ENCODE peak calls at places on chromosomes 12 and 14, in nine cellular contexts. K is stomach; F is upper lobe of right lung; B is aorta; U is tibial artery; N is uterus; G is left lung; Q is CD8-positive, alpha-beta memory T cell; M is CD8-positive, alpha-beta T cell. J is an unnamed sample. For H3K36me3, the result is how much of the 10 kb centered on the place peaks cover.

GRCh38 chr14:95215094-95215493 is 57.8 kb upstream of the DICER1 start:
- DNase-seq in U (no peak), G (no peak), Q (no peak), B (no peak), K (no peak), M (no peak), F (no peak), N (no peak), J (no peak)

GRCh38 chr12:116547955-116548471 is 11.2 kb upstream of the MAP1LC3B2 start:
- DNase-seq in G (no peak), K (no peak), M (no peak), U (no peak), B (no peak), Q (no peak), N (no peak), F (no peak), J (peak)

GRCh38 chr14:54105406-54105805 is 148.8 kb upstream of the BMP4 start:
- DNase-seq in M (no peak), U (no peak), N (no peak), F (no peak), G (no peak), K (no peak), B (no peak), Q (no peak), J (no peak)

GRCh38 chr14:58243790-58244555 is 670 bp upstream of the PSMA3 start:
- DNase-seq in N (no peak), B (no peak), K (no peak), U (no peak), Q (no peak), F (no peak), M (no peak), G (no peak), J (no peak)

GRCh38 chr14:75283162-75283883 is 4.7 kb downstream of the FOS start:
- DNase-seq in F (no peak), N (no peak), U (no peak), B (peak), K (peak), Q (no peak), M (peak), G (no peak), J (peak)

GRCh38 chr14:98733536-98733935 is 538.5 kb downstream of the BCL11B start:
- DNase-seq in B (no peak), U (no peak), F (no peak), M (no peak), K (no peak), G (no peak), Q (no peak), N (no peak), J (no peak)

GRCh38 chr12:132489078-132489601 is 811 bp upstream of the FBRSL1 start:
- DNase-seq in F (peak), G (peak), U (no peak), M (peak), B (peak), Q (peak), N (no peak), K (peak), J (no peak)

GRCh38 chr14:100285913-100286400 is 20.3 kb downstream of the SLC25A29 start:
- DNase-seq in Q (no peak), B (no peak), N (no peak), M (no peak), G (no peak), U (no peak), F (no peak), K (no peak), J (no peak)

GRCh38 chr12:13179159-13180074 is 17.1 kb upstream of the EMP1 start:
- DNase-seq in Q (peak), K (peak), U (peak), G (peak), N (peak), M (peak), B (peak), F (peak), J (peak)

GRCh38 chr14:52402812-52403526 is 88.9 kb downstream of the PTGER2 start:
- DNase-seq in M (no peak), B (no peak), K (no peak), U (no peak), G (no peak), F (no peak), N (no peak), Q (no peak), J (peak)

GRCh38 chr12:127169321-127170270 is 1097.4 kb upstream of the TMEM132C start:
- DNase-seq in Q (no peak), F (no peak), G (no peak), N (no peak), K (no peak), B (no peak), U (no peak), M (no peak), J (no peak)

GRCh38 chr12:23204933-23205778 is 580.2 kb downstream of the ETNK1 start:
- DNase-seq in U (no peak), K (no peak), G (no peak), N (no peak), M (no peak), F (no peak), Q (no peak), B (no peak), J (peak)

GRCh38 chr12:43338848-43339526 is 213.0 kb downstream of the ADAMTS20 start:
- DNase-seq in N (no peak), G (no peak), Q (no peak), M (no peak), B (no peak), F (no peak), K (no peak), U (no peak), J (peak)

GRCh38 chr14:34851395-34851794 is 23.8 kb downstream of the BAZ1A start:
- DNase-seq in F (no peak), K (no peak), B (no peak), G (no peak), M (no peak), N (no peak), Q (no peak), U (no peak), J (peak)

GRCh38 chr12:122837306-122838265 is 2.3 kb downstream of the HIP1R start:
- DNase-seq in F (no peak), M (no peak), N (no peak), U (no peak), Q (no peak), G (no peak), K (peak), B (no peak), J (no peak)

DNA sequence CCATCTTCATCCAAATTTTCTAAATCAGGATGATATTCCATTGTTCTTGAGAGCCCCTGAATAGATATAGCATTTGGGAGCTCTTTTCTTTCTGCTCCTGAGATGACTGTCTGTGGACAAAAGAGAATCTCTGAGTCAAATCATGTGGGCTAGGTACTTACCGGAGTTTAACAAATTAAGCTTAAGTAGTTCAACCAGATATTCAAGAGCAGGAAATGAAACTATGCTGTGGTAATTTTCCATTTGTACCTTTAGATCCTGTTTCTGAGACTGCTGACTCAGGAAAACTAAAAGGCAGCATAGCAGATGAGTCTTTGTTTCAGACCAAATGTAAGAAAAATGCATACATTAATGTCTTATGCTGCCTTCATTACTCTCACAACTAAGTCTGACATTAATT is at the start of gene CLEC7A:
- DNase-seq in M (no peak), G (no peak), Q (no peak), K (no peak), F (no peak), U (no peak), B (no peak), N (no peak), J (no peak)
- H3K27ac ChIP-seq in M (no peak), G (peak), Q (no peak), K (peak), F (peak), U (no peak), B (no peak), N (no peak), J (no peak)

GRCh38 chr12:49502590-49502989 is 36.2 kb upstream of the KCNH3 start:
- DNase-seq in K (no peak), B (no peak), N (no peak), F (no peak), G (no peak), M (no peak), Q (no peak), U (no peak), J (peak)
- H3K36me3 ChIP-seq in K (under half), B (under half), N (under half), F (under half), G (under half), M (under half), Q (under half), U (under half), J (under half)

GRCh38 chr12:80679346-80680131 is 27.9 kb upstream of the MYF6 start:
- DNase-seq in F (no peak), Q (no peak), G (no peak), B (no peak), K (no peak), M (no peak), U (no peak), N (no peak), J (no peak)

GRCh38 chr12:80677994-80678393 is 29.4 kb upstream of the MYF6 start:
- DNase-seq in U (no peak), G (no peak), K (no peak), M (no peak), Q (no peak), N (no peak), F (no peak), B (no peak), J (no peak)

GRCh38 chr12:80681287-80681686 is 26.1 kb upstream of the MYF6 start:
- DNase-seq in M (no peak), B (no peak), K (no peak), U (no peak), N (no peak), F (no peak), G (no peak), Q (no peak), J (no peak)

GRCh38 chr12:80684077-80684495 is 23.3 kb upstream of the MYF6 start:
- DNase-seq in Q (no peak), N (no peak), U (no peak), K (no peak), M (no peak), B (no peak), G (no peak), F (no peak), J (no peak)

DNA sequence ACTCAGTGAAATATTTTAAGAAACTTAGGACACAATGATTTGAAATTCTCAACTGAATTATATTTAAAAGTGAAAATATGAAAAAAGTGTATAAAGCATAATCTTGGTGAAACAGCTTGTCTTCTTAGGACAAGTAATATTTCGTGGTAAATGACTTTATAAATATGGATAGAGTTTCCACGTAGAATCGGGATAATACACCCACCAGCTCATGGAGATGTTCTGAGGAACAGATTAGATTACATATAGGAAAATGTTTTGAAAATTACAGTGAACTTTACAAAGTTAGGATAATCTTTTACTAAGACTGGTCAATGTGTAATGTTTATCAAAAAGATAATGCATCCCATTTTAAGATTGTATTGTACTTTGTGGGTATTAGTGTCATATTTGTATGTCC is 25.6 kb upstream of the MYF6 start:
- DNase-seq in B (no peak), F (no peak), K (no peak), G (no peak), Q (no peak), U (no peak), M (no peak), N (no peak), J (no peak)
- H3K4me3 ChIP-seq in B (no peak), F (no peak), K (no peak), G (no peak), Q (no peak), U (no peak), M (no peak), N (no peak), J (no peak)

DNA sequence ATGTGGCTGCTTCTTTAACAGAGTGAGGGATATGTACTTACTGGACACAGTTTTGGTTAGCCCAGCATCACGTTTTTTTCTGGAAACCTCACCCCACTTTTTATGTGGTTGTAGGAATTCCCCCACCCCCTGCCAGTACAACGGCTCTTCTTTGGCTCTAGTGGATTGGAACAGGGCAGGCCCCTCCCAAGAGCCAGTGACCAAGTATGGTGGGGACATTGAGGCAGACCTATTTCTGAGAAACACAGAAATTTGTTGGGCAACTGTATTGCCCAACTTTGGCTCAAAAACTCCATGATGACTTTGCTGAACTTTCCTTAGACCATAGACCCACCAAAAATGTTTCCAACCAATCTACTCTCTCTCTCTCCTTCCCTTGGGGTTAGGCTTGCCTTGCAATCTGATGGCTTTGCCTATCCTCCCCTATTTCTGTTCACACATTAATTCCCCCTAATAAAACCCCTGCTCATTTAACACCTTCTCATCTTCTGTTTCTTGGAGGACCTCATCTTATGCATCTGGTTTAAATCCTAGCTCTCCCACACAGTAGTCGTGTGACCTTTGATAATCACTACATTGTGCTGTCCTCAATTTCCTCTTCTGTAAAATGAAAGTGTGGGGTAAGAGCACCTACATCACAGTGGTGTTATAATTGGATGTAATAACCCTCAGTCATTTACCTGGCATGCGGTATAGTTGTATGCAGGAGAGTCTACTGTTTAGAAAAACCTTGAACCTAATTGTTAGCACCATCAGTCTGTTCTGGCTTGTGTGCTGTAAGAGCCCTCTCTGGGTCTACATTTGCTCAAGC is 71.7 kb downstream of the IGF1 start:
- DNase-seq in Q (no peak), U (no peak), K (no peak), G (no peak), B (no peak), F (no peak), M (no peak), N (no peak), J (no peak)
- H3K27ac ChIP-seq in Q (no peak), U (no peak), K (no peak), G (no peak), B (no peak), F (no peak), M (no peak), N (no peak), J (no peak)

GRCh38 chr12:106885026-106885425 is 70.7 kb upstream of the TMEM263 start:
- DNase-seq in F (no peak), Q (no peak), G (no peak), B (no peak), M (no peak), N (no peak), U (no peak), K (no peak), J (no peak)

GRCh38 chr12:106885546-106886249 is 70.0 kb upstream of the TMEM263 start:
- DNase-seq in N (no peak), Q (no peak), B (no peak), G (no peak), U (no peak), F (no peak), M (no peak), K (no peak), J (no peak)

GRCh38 chr12:106888348-106888970 is 67.2 kb upstream of the TMEM263 start:
- DNase-seq in K (no peak), Q (no peak), G (no peak), B (no peak), N (no peak), M (no peak), F (no peak), U (no peak), J (no peak)

GRCh38 chr12:106889326-106889725 is 66.4 kb upstream of the TMEM263 start:
- DNase-seq in Q (no peak), B (no peak), F (no peak), M (no peak), G (no peak), K (no peak), U (no peak), N (no peak), J (no peak)

GRCh38 chr12:106886921-106887320 is 68.8 kb upstream of the TMEM263 start:
- DNase-seq in Q (no peak), U (no peak), M (no peak), N (no peak), F (no peak), G (no peak), K (no peak), B (no peak), J (no peak)
- H3K36me3 ChIP-seq in Q (under half), U (under half), M (under half), N (under half), F (under half), G (under half), K (under half), B (under half), J (under half)

GRCh38 chr12:4562034-4562657 is at the start of gene DYRK4:
- DNase-seq in N (peak), U (peak), K (peak), Q (no peak), F (peak), G (peak), B (peak), M (no peak), J (peak)
- H3K4me3 ChIP-seq in N (peak), U (peak), K (peak), Q (no peak), F (peak), G (peak), B (no peak), M (no peak), J (peak)

GRCh38 chr12:56029666-56030293 is 8.9 kb downstream of the IKZF4 start:
- DNase-seq in F (no peak), B (peak), Q (no peak), N (peak), G (no peak), U (no peak), M (peak), K (peak), J (peak)

GRCh38 chr12:56029166-56029519 is 8.3 kb downstream of the IKZF4 start:
- DNase-seq in M (no peak), F (no peak), N (no peak), G (no peak), U (no peak), K (no peak), Q (no peak), B (no peak), J (no peak)

GRCh38 chr12:56032006-56032405 is 9.7 kb upstream of the RPS26 start:
- DNase-seq in Q (no peak), B (no peak), G (no peak), F (no peak), K (no peak), M (peak), N (no peak), U (no peak), J (no peak)

DNA sequence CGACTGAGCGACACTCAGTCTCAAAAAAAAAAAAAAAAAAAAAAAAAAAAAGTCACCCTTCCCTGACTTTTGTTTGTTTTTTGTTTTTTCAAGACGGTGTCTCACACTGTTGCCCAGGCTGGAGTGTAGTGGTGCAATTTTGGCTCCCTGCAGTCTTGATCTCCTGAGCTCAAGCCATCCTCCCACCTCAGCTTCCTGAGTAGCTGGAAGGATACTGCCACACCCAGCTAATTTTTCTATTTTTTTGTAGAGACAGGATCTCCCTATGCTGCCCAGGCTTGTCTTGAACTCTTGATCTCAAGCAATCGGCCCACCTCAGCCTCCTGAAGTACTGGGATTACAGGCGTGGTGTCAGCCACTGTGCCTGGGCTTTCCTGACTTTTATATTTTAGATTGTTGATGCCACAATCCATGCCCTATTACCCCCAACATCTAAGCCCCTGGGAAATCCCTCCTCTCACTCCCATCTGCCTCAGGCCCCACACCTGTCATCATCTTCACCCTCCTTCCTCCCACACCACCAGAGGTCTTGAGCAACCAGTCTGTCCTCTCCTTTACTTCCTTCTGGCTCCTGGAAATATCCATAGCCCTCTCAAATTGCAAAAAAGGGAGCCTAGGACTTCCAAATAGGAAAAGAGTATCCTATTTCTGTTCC is 7.8 kb downstream of the IKZF4 start:
- DNase-seq in K (no peak), G (no peak), M (no peak), U (no peak), F (no peak), N (no peak), Q (no peak), B (no peak), J (no peak)
- H3K27ac ChIP-seq in K (peak), G (peak), M (no peak), U (no peak), F (peak), N (no peak), Q (no peak), B (no peak), J (no peak)

DNA sequence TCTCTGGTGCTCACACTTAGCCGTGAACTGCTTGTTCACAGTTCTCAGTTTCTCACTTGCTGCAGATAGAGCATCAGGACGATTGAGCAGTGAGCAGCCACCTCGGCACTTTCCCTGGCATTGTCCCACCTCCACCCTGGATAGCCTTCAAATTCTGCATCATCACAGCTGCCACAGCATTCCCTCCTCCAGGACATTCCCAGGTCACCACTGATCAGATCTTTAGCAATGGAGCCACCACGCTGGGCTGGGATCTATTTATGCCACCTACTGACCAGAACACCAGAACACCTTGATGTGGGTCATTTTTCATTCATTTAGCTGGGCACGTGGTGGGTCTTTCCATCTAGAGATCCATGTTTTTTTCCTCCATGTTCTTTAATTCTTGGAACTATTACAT is 23.6 kb downstream of the ACADS start:
- DNase-seq in B (no peak), M (no peak), Q (no peak), N (no peak), U (no peak), G (no peak), F (no peak), K (no peak), J (no peak)
- H3K36me3 ChIP-seq in B (under half), M (under half), Q (under half), N (under half), U (under half), G (under half), F (under half), K (under half), J (under half)

J was measured in brain microvascular endothelial cell.